ENCODE peak calls at places on chromosome 3, in four cellular contexts. G is HepG2, Q is GM12891, A is GM12878. Y is an unnamed sample.

GRCh38 chr3:160754371-160754854 is 1.6 kb upstream of the PPM1L start:
- DNase-seq in G (no peak), A (no peak), Q (no peak), Y (no peak)

GRCh38 chr3:178602864-178603263 is 66.6 kb downstream of the KCNMB2 start:
- DNase-seq in Q (no peak), G (no peak), A (no peak), Y (no peak)

GRCh38 chr3:170941551-170941950 is 33.1 kb upstream of the EIF5A2 start:
- DNase-seq in A (no peak), Q (no peak), G (no peak), Y (no peak)

GRCh38 chr3:101902041-101902440 is 52.7 kb downstream of the NFKBIZ start:
- DNase-seq in Q (no peak), A (no peak), G (no peak), Y (no peak)

GRCh38 chr3:58948018-58948417 is 101.8 kb downstream of the CFAP20DC start:
- DNase-seq in G (no peak), A (no peak), Q (no peak), Y (no peak)

GRCh38 chr3:39408493-39409372 is 2.2 kb downstream of the RPSA start:
- DNase-seq in A (no peak), G (no peak), Q (no peak), Y (no peak)

GRCh38 chr3:107979538-107979937 is 111.3 kb downstream of the CD47 start:
- DNase-seq in G (no peak), A (no peak), Q (no peak), Y (no peak)

GRCh38 chr3:62332771-62333381 is 40.5 kb downstream of the FEZF2 start:
- DNase-seq in G (no peak), A (no peak), Q (no peak), Y (no peak)

GRCh38 chr3:72483554-72484104 is 364.6 kb downstream of the SHQ1 start:
- DNase-seq in A (no peak), Q (no peak), G (no peak), Y (no peak)

GRCh38 chr3:46716461-46717441 is 918 bp downstream of the PRSS50 start:
- DNase-seq in A (no peak), Q (no peak), G (no peak), Y (no peak)

GRCh38 chr3:107394502-107394901 is 17.3 kb downstream of the CCDC54 start:
- DNase-seq in A (no peak), Q (no peak), G (no peak), Y (no peak)

GRCh38 chr3:76063019-76063418 is 277.7 kb upstream of the ZNF717 start:
- DNase-seq in Q (no peak), G (no peak), A (no peak), Y (no peak)

GRCh38 chr3:4314688-4315087 is 11.5 kb downstream of the SETMAR start:
- DNase-seq in A (no peak), G (no peak), Q (no peak), Y (no peak)

GRCh38 chr3:57592306-57592705 is 4.8 kb downstream of the ARF4 start:
- DNase-seq in A (no peak), G (no peak), Q (no peak), Y (no peak)
- TF ChIP-seq POLR2AphosphoS5 in A (no peak), G (no peak), Q (no peak), Y (no peak)

GRCh38 chr3:24968076-24968475 is 460.0 kb upstream of the RARB start:
- DNase-seq in G (no peak), Q (no peak), A (no peak), Y (no peak)
- TF ChIP-seq TAF1 in G (no peak), Q (no peak), A (no peak), Y (no peak)

GRCh38 chr3:9794400-9794799 is 1.5 kb downstream of the ARPC4 start:
- DNase-seq in Q (no peak), G (no peak), A (no peak), Y (no peak)
- TF ChIP-seq POLR2A in Q (peak), G (no peak), A (no peak), Y (no peak)

GRCh38 chr3:143221446-143221845 is 101.9 kb downstream of the CHST2 start:
- DNase-seq in G (no peak), A (no peak), Q (no peak), Y (no peak)

GRCh38 chr3:143220745-143221144 is 101.2 kb downstream of the CHST2 start:
- DNase-seq in Q (no peak), G (no peak), A (no peak), Y (no peak)

GRCh38 chr3:143217283-143217682 is 97.7 kb downstream of the CHST2 start:
- DNase-seq in G (no peak), Q (no peak), A (no peak), Y (no peak)

GRCh38 chr3:143218176-143218575 is 98.6 kb downstream of the CHST2 start:
- DNase-seq in Q (no peak), G (no peak), A (no peak), Y (no peak)

DNA sequence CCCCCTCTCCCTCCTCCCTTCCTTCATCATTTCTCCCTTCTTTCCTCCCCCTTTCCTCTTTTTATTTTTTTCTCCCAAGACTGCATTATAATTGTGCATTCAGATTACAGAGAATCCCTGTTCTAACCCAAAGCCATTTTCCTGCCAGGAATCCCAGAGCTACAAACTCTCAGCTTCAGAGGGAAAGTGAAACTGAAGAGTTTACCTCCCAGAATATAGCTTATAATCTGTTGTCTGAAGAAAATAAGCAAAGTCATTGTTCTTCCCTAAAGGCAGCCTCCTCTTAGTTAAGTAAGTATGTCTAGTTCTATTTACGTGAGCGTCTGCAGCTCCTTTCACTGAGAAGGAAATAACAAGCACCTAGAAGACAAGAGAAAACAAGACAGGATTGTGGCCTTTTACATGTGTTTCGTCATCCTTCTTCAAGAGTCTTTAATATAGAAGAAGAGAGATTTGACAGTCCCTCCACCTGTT is 97.2 kb downstream of the CHST2 start:
- DNase-seq in Q (no peak), G (no peak), A (no peak), Y (no peak)
- TF ChIP-seq POLR2AphosphoS5 in Q (no peak), G (no peak), A (no peak), Y (no peak)

GRCh38 chr3:187367561-187368103 is 553 bp upstream of the RTP4 start:
- DNase-seq in G (no peak), A (no peak), Q (no peak), Y (no peak)
- TF ChIP-seq TAF1 in G (no peak), A (no peak), Q (no peak), Y (no peak)

GRCh38 chr3:32238816-32239637 is 547 bp downstream of the CMTM8 start:
- DNase-seq in A (no peak), Q (peak), G (no peak), Y (peak)
- TF ChIP-seq POLR2A in A (no peak), Q (no peak), G (no peak), Y (no peak)

DNA sequence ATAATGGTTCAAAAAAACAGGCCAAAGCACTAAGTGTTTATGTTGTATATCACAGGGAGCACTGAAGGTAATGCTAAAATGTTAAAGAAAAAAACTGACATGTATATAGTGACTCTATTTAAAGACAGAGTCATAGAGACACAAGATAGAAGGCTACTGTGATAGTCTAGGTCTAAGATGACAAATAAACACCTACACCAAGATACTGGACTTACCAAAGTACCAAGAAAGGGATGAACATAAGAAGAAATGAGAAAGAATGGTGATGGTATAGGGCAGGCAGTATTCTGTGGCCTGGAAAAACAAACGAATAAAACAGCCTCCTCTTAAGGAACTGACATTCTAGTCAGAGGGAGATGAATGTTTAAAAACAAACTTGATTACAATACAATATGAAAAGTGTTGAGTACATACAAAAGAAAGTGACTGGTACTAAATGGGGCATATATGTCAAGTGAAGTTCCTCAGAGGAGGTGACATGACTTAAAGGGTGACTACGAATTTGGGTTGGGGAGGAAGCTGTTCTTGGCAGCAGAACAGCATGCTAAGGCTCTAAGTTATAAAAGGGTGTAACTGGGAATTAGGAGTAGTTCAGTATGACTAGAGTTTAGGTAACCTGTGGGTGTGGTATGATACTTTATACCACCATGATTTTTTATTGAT is 5.9 kb downstream of the ABHD10 start:
- DNase-seq in G (no peak), Q (no peak), A (no peak), Y (no peak)
- TF ChIP-seq POLR2AphosphoS5 in G (no peak), Q (no peak), A (no peak), Y (no peak)